ENCODE peak calls at places on chromosomes 16 and 17, in four cellular contexts. Z is type B pancreatic cell, U is GM19239, Q is NT2/D1. L is an unnamed sample.

GRCh38 chr16:11029948-11030347 is 85.6 kb downstream of the CLEC16A start:
- DNase-seq in U (no peak), Q (no peak), Z (no peak), L (no peak)

GRCh38 chr17:46061435-46061834 is 62.4 kb downstream of the STH start:
- DNase-seq in Z (no peak), Q (no peak), U (no peak), L (no peak)

GRCh38 chr16:80824623-80825364 is 20.4 kb upstream of the CDYL2 start:
- DNase-seq in Z (no peak), Q (peak), U (no peak), L (peak)

GRCh38 chr16:21156767-21157467 is 1.6 kb upstream of the LDAF1 start:
- DNase-seq in U (peak), Z (no peak), Q (peak), L (no peak)

GRCh38 chr17:17868637-17869522 is 32.1 kb upstream of the SREBF1 start:
- DNase-seq in Q (peak), Z (no peak), U (no peak), L (no peak)

GRCh38 chr17:65530158-65530984 is 31.1 kb downstream of the AXIN2 start:
- DNase-seq in Z (no peak), Q (no peak), U (no peak), L (no peak)

GRCh38 chr17:2047590-2047989 is 5.8 kb downstream of the OVCA2 start:
- DNase-seq in Z (no peak), Q (no peak), U (no peak), L (no peak)

GRCh38 chr16:57476546-57477410 is 9.5 kb downstream of the DOK4 start:
- DNase-seq in Q (no peak), U (no peak), Z (no peak), L (no peak)

GRCh38 chr16:61374071-61374470 is 662.2 kb downstream of the CDH8 start:
- DNase-seq in Q (no peak), Z (no peak), U (no peak), L (no peak)

GRCh38 chr17:28527859-28528258 is 21.7 kb downstream of the FOXN1 start:
- DNase-seq in Q (no peak), U (no peak), Z (no peak), L (no peak)

GRCh38 chr16:78562650-78563049 is 463.2 kb downstream of the WWOX start:
- DNase-seq in Q (no peak), Z (no peak), U (no peak), L (no peak)

GRCh38 chr17:71511266-71511995 is 609.4 kb upstream of the SOX9 start:
- DNase-seq in Z (no peak), Q (no peak), U (no peak), L (no peak)

L was measured in BJ.